ENCODE peak calls at places on chromosome 10, in four cellular contexts. Z is CD4-positive, alpha-beta T cell; V is astrocyte; B is uterus. Q is an unnamed sample.

GRCh38 chr10:59965899-59966650 is 59.7 kb upstream of the CCDC6 start:
- DNase-seq in Z (no peak), V (no peak), B (no peak), Q (no peak)

GRCh38 chr10:13525683-13526082 is 3.1 kb downstream of the BEND7 start:
- DNase-seq in Z (no peak), V (no peak), B (no peak), Q (no peak)

GRCh38 chr10:79123547-79123963 is 54.8 kb downstream of the ZMIZ1 start:
- DNase-seq in Z (no peak), V (peak; percentile 59), B (no peak), Q (no peak)

GRCh38 chr10:44513592-44513991 is 128.7 kb upstream of the CXCL12 start:
- DNase-seq in Z (no peak), V (no peak), B (peak; percentile 34), Q (no peak)

GRCh38 chr10:246431-246830 is 111.2 kb downstream of the ZMYND11 start:
- DNase-seq in Z (no peak), V (no peak), B (no peak), Q (no peak)

GRCh38 chr10:93436577-93436976 is 45.6 kb downstream of the MYOF start:
- DNase-seq in Z (no peak), V (peak; percentile 99), B (peak; percentile 76), Q (no peak)

GRCh38 chr10:110005716-110006115 is 2.1 kb upstream of the ADD3 start:
- DNase-seq in Z (no peak), V (peak; percentile 67), B (no peak), Q (peak; percentile 58)

GRCh38 chr10:121452581-121452980 is 145.7 kb downstream of the FGFR2 start:
- DNase-seq in Z (no peak), V (no peak), B (no peak), Q (no peak)

GRCh38 chr10:21385996-21386620 is 139.4 kb downstream of the SKIDA1 start:
- DNase-seq in Z (no peak), V (no peak), B (no peak), Q (no peak)

GRCh38 chr10:338176-339037 is 203.2 kb downstream of the ZMYND11 start:
- DNase-seq in Z (no peak), V (peak; percentile 66), B (no peak), Q (no peak)

GRCh38 chr10:91360434-91360833 is 49.7 kb upstream of the HECTD2 start:
- DNase-seq in Z (no peak), V (no peak), B (no peak), Q (no peak)

GRCh38 chr10:79390551-79391229 is 43.4 kb downstream of the PPIF start:
- DNase-seq in Z (no peak), V (no peak), B (peak; percentile 63), Q (peak; percentile 21)

GRCh38 chr10:48459270-48460147 is 145.4 kb downstream of the ARHGAP22 start:
- DNase-seq in Z (no peak), V (no peak), B (no peak), Q (peak; percentile 12)

GRCh38 chr10:54758791-54759190 is 42.2 kb downstream of the PCDH15 start:
- DNase-seq in Z (no peak), V (no peak), B (no peak), Q (no peak)

GRCh38 chr10:79602953-79603352 is 7.8 kb upstream of the SFTPA1 start:
- DNase-seq in Z (no peak), V (no peak), B (no peak), Q (no peak)

GRCh38 chr10:37713642-37714041 is 143.8 kb downstream of the ZNF248 start:
- DNase-seq in Z (no peak), V (no peak), B (no peak), Q (no peak)

GRCh38 chr10:114541081-114541833 is 116.8 kb downstream of the ABLIM1 start:
- DNase-seq in Z (peak; percentile 61), V (peak; percentile 89), B (peak; percentile 81), Q (peak; percentile 61)

GRCh38 chr10:132499367-132499685 is 38.3 kb upstream of the INPP5A start:
- DNase-seq in Z (no peak), V (no peak), B (peak; percentile 13), Q (no peak)

GRCh38 chr10:49596493-49596809 is 13.7 kb upstream of the SLC18A3 start:
- DNase-seq in Z (no peak), V (no peak), B (no peak), Q (peak; percentile 4)

GRCh38 chr10:89342219-89342966 is 14.6 kb downstream of the IFIT3 start:
- DNase-seq in Z (no peak), V (peak; percentile 81), B (peak; percentile 47), Q (no peak)

GRCh38 chr10:116664631-116665030 is 43.9 kb downstream of the PNLIPRP2 start:
- DNase-seq in Z (no peak), V (no peak), B (no peak), Q (no peak)

GRCh38 chr10:97311106-97311615 is 7.9 kb upstream of the FRAT1 start:
- DNase-seq in Z (no peak), V (no peak), B (no peak), Q (no peak)

GRCh38 chr10:7826971-7827370 is 8.7 kb downstream of the TAF3 start:
- DNase-seq in Z (no peak), V (peak; percentile 59), B (no peak), Q (no peak)

GRCh38 chr10:114367676-114368391 is 36.5 kb downstream of the AFAP1L2 start:
- DNase-seq in Z (no peak), V (peak; percentile 84), B (peak; percentile 57), Q (no peak)

GRCh38 chr10:122649903-122650302 is 49.7 kb downstream of the C10orf120 start:
- DNase-seq in Z (no peak), V (no peak), B (no peak), Q (no peak)
- H3K27ac ChIP-seq in Z (no peak overlapping the region), V (no peak overlapping the region), B (no peak overlapping the region), Q (no peak overlapping the region)

DNA sequence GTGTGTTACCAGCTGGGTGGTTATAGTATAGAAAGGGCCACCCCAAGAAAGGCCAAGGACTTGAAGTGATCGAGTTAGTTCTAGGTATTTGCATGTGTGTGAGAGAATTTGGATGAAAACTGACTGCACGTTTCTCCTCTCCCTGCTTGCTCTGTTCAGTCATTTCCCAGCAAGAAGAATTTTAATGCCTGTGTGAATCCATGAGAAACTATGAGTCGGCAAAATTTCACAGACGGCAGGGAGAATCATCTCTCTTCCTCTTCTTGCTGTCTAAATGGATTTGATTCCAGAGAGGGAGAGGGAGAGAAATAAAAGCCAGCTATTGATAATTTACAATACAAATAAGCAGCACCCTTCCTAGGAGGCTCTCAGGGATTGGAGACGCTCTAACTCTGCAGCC is 183.4 kb downstream of the TCF7L2 start:
- DNase-seq in Z (no peak), V (peak; percentile 70), B (no peak), Q (no peak)
- H3K27ac ChIP-seq in Z (no peak overlapping the region), V (no peak overlapping the region), B (peak overlapping the region; percentile 44), Q (no peak overlapping the region)

GRCh38 chr10:67573484-67573883 is 122.5 kb downstream of the CTNNA3 start:
- DNase-seq in Z (no peak), V (no peak), B (no peak), Q (no peak)

GRCh38 chr10:67571503-67571902 is 124.5 kb downstream of the CTNNA3 start:
- DNase-seq in Z (no peak), V (no peak), B (no peak), Q (no peak)

DNA sequence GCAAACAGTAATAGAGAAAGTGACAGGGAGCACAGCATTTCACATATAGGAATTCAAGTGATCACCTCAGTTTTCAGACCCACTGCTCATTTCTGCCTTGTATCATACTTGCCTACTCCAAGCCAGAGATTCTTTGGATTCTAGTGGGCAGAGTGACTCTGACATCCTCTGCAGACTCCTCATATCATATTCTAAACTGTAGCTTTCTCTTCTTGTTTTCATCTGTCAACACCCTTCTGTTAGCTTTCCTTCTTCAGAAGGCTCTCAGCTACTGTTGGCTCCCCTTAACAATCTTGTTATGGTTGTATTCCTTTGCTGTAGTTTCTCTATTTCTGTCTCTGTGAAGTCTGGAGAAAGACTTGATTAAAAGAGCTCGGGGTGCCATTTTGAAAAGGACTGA is 120.5 kb downstream of the CTNNA3 start:
- DNase-seq in Z (no peak), V (no peak), B (no peak), Q (no peak)
- H3K27ac ChIP-seq in Z (no peak overlapping the region), V (no peak overlapping the region), B (no peak overlapping the region), Q (no peak overlapping the region)

GRCh38 chr10:71840936-71841335 is 10.1 kb downstream of the PSAP start:
- DNase-seq in Z (no peak), V (no peak), B (no peak), Q (no peak)

GRCh38 chr10:71842856-71843530 is 8.1 kb downstream of the PSAP start:
- DNase-seq in Z (no peak), V (no peak), B (no peak), Q (no peak)

GRCh38 chr10:71840177-71840711 is 10.8 kb downstream of the PSAP start:
- DNase-seq in Z (no peak), V (peak; percentile 98), B (peak; percentile 73), Q (peak; percentile 58)

GRCh38 chr10:71844084-71844483 is 7.0 kb downstream of the PSAP start:
- DNase-seq in Z (no peak), V (no peak), B (no peak), Q (no peak)

DNA sequence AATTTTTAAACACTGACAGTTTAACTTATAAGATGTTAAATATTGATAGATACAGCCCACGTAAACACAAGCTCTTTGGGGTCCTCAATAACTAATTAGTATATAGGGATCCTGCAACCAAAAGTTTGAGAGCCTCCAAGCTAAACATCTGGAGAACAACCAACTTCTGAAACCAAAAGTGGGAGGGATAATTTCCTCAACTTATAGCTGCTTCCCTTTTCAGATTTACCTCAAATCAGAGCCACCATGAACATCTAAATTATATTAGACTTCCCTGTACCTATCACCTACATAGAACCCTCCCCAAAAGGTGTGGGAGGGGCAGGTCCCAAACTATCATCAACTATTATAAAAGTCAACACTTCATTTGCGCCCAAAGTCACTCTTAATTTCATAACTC is 8.6 kb downstream of the PSAP start:
- DNase-seq in Z (no peak), V (no peak), B (no peak), Q (no peak)
- H3K27ac ChIP-seq in Z (no peak overlapping the region), V (no peak overlapping the region), B (no peak overlapping the region), Q (no peak overlapping the region)

GRCh38 chr10:24416248-24416647 is 207.3 kb downstream of the KIAA1217 start:
- DNase-seq in Z (no peak), V (no peak), B (no peak), Q (no peak)
- H3K27ac ChIP-seq in Z (no peak overlapping the region), V (no peak overlapping the region), B (peak overlapping the region; percentile 47), Q (peak overlapping the region; percentile 74)

DNA sequence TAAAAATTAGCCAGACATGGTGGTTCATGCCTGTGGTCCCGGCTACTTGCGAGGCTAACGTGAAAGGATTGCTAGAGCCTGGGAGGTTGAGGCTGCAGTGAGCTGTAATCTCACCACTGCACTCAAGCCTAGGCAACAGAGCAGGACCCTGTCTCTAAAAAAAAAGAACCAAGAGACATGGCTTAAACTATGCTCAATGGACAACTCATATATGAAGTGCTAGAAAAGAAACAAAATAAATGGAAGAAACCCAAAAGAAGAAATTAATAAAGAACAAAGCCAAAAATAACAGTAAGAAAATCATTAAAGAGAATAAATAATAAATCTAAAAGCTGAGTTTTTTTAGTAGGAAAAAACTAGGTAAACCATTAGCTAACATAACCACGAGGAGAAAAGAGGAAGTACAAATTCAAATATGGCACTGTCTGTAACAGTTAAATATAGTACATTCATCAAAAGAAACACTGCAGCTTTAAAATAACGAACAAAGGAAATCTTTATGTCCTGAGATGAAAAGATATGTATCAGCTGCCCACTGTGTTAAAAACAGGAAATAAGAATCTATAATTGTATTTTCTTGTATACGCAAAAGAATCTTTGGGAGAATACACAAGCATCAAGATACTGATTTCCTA is 48.7 kb downstream of the UPF2 start:
- DNase-seq in Z (no peak), V (no peak), B (no peak), Q (no peak)
- H3K27ac ChIP-seq in Z (no peak overlapping the region), V (no peak overlapping the region), B (no peak overlapping the region), Q (no peak overlapping the region)

Q was measured in colonic mucosa.